ENCODE peak calls at places on chromosomes 13 and 19, in nine cellular contexts. One of them, this sample, is unnamed.

GRCh38 chr13:33230178-33230881 is 55.2 kb downstream of the STARD13 start:
- DNase-seq in hypothalamus: no peak
- DNase-seq in T-helper 2 cell: no peak
- DNase-seq in GM04503: peak
- DNase-seq in H54: no peak
- DNase-seq in stimulated activated CD4-positive, alpha-beta T cell treated with anti-CD3 and anti-CD28 coated beads, Interleukin-1b, Interleukin-23, amount 100 ng/mL, for 24 hours: no peak
- DNase-seq in right lobe of liver: no peak
- DNase-seq in activated T-helper 2 cell treated with anti-CD3 and anti-CD28 coated beads, Interferon-gamma antibody, Interleukin-2, Interleukin-4, amounts not matched to agents 10 μg/mL and 5 μg/mL and 100 μg/mL, durations not matched to agents 14 hours and 24 hours and 36 hours: no peak
- DNase-seq in nucleus accumbens: no peak
- DNase-seq in this sample: no peak

GRCh38 chr19:10762656-10763055 is 44.8 kb downstream of the DNM2 start:
- DNase-seq in activated T-helper 2 cell treated with anti-CD3 and anti-CD28 coated beads, Interferon-gamma antibody, Interleukin-2, Interleukin-4, amounts not matched to agents 10 μg/mL and 5 μg/mL and 100 μg/mL, durations not matched to agents 14 hours and 24 hours and 36 hours: peak
- DNase-seq in nucleus accumbens: no peak
- DNase-seq in H54: no peak
- DNase-seq in hypothalamus: no peak
- DNase-seq in stimulated activated CD4-positive, alpha-beta T cell treated with anti-CD3 and anti-CD28 coated beads, Interleukin-1b, Interleukin-23, amount 100 ng/mL, for 24 hours: no peak
- DNase-seq in T-helper 2 cell: no peak
- DNase-seq in GM04503: no peak
- DNase-seq in right lobe of liver: no peak
- DNase-seq in this sample: peak

GRCh38 chr13:100751826-100752225 is 77.2 kb upstream of the TMTC4 start:
- DNase-seq in right lobe of liver: no peak
- DNase-seq in activated T-helper 2 cell treated with anti-CD3 and anti-CD28 coated beads, Interferon-gamma antibody, Interleukin-2, Interleukin-4, amounts not matched to agents 10 μg/mL and 5 μg/mL and 100 μg/mL, durations not matched to agents 14 hours and 24 hours and 36 hours: no peak
- DNase-seq in H54: no peak
- DNase-seq in nucleus accumbens: peak
- DNase-seq in stimulated activated CD4-positive, alpha-beta T cell treated with anti-CD3 and anti-CD28 coated beads, Interleukin-1b, Interleukin-23, amount 100 ng/mL, for 24 hours: no peak
- DNase-seq in GM04503: no peak
- DNase-seq in hypothalamus: no peak
- DNase-seq in T-helper 2 cell: no peak
- DNase-seq in this sample: no peak

GRCh38 chr13:64850017-64850416 is 2380.1 kb downstream of the PCDH9 start:
- DNase-seq in right lobe of liver: no peak
- DNase-seq in nucleus accumbens: no peak
- DNase-seq in stimulated activated CD4-positive, alpha-beta T cell treated with anti-CD3 and anti-CD28 coated beads, Interleukin-1b, Interleukin-23, amount 100 ng/mL, for 24 hours: no peak
- DNase-seq in hypothalamus: no peak
- DNase-seq in H54: no peak
- DNase-seq in T-helper 2 cell: no peak
- DNase-seq in activated T-helper 2 cell treated with anti-CD3 and anti-CD28 coated beads, Interferon-gamma antibody, Interleukin-2, Interleukin-4, amounts not matched to agents 10 μg/mL and 5 μg/mL and 100 μg/mL, durations not matched to agents 14 hours and 24 hours and 36 hours: no peak
- DNase-seq in GM04503: no peak
- DNase-seq in this sample: no peak

GRCh38 chr13:40780822-40781401 is 8.5 kb upstream of the SLC25A15 start:
- DNase-seq in nucleus accumbens: no peak
- DNase-seq in T-helper 2 cell: no peak
- DNase-seq in activated T-helper 2 cell treated with anti-CD3 and anti-CD28 coated beads, Interferon-gamma antibody, Interleukin-2, Interleukin-4, amounts not matched to agents 10 μg/mL and 5 μg/mL and 100 μg/mL, durations not matched to agents 14 hours and 24 hours and 36 hours: no peak
- DNase-seq in right lobe of liver: no peak
- DNase-seq in H54: peak
- DNase-seq in hypothalamus: no peak
- DNase-seq in stimulated activated CD4-positive, alpha-beta T cell treated with anti-CD3 and anti-CD28 coated beads, Interleukin-1b, Interleukin-23, amount 100 ng/mL, for 24 hours: no peak
- DNase-seq in GM04503: no peak
- DNase-seq in this sample: no peak

GRCh38 chr19:11457115-11457514 is 21.7 kb downstream of the PRKCSH start:
- DNase-seq in GM04503: no peak
- DNase-seq in hypothalamus: peak
- DNase-seq in nucleus accumbens: peak
- DNase-seq in right lobe of liver: no peak
- DNase-seq in stimulated activated CD4-positive, alpha-beta T cell treated with anti-CD3 and anti-CD28 coated beads, Interleukin-1b, Interleukin-23, amount 100 ng/mL, for 24 hours: no peak
- DNase-seq in H54: no peak
- DNase-seq in activated T-helper 2 cell treated with anti-CD3 and anti-CD28 coated beads, Interferon-gamma antibody, Interleukin-2, Interleukin-4, amounts not matched to agents 10 μg/mL and 5 μg/mL and 100 μg/mL, durations not matched to agents 14 hours and 24 hours and 36 hours: no peak
- DNase-seq in T-helper 2 cell: no peak
- DNase-seq in this sample: no peak

GRCh38 chr13:112770504-112770903 is 80.7 kb downstream of the ATP11A start:
- DNase-seq in H54: no peak
- DNase-seq in nucleus accumbens: no peak
- DNase-seq in activated T-helper 2 cell treated with anti-CD3 and anti-CD28 coated beads, Interferon-gamma antibody, Interleukin-2, Interleukin-4, amounts not matched to agents 10 μg/mL and 5 μg/mL and 100 μg/mL, durations not matched to agents 14 hours and 24 hours and 36 hours: no peak
- DNase-seq in stimulated activated CD4-positive, alpha-beta T cell treated with anti-CD3 and anti-CD28 coated beads, Interleukin-1b, Interleukin-23, amount 100 ng/mL, for 24 hours: no peak
- DNase-seq in T-helper 2 cell: no peak
- DNase-seq in GM04503: no peak
- DNase-seq in hypothalamus: no peak
- DNase-seq in right lobe of liver: no peak
- DNase-seq in this sample: no peak

GRCh38 chr19:29404015-29404414 is 121.8 kb upstream of the VSTM2B start:
- DNase-seq in hypothalamus: no peak
- DNase-seq in nucleus accumbens: no peak
- DNase-seq in GM04503: no peak
- DNase-seq in T-helper 2 cell: no peak
- DNase-seq in stimulated activated CD4-positive, alpha-beta T cell treated with anti-CD3 and anti-CD28 coated beads, Interleukin-1b, Interleukin-23, amount 100 ng/mL, for 24 hours: no peak
- DNase-seq in activated T-helper 2 cell treated with anti-CD3 and anti-CD28 coated beads, Interferon-gamma antibody, Interleukin-2, Interleukin-4, amounts not matched to agents 10 μg/mL and 5 μg/mL and 100 μg/mL, durations not matched to agents 14 hours and 24 hours and 36 hours: no peak
- DNase-seq in right lobe of liver: no peak
- DNase-seq in H54: no peak
- DNase-seq in this sample: no peak

GRCh38 chr19:50244695-50245094 is 41.3 kb downstream of the MYH14 start:
- DNase-seq in GM04503: no peak
- DNase-seq in right lobe of liver: no peak
- DNase-seq in stimulated activated CD4-positive, alpha-beta T cell treated with anti-CD3 and anti-CD28 coated beads, Interleukin-1b, Interleukin-23, amount 100 ng/mL, for 24 hours: no peak
- DNase-seq in nucleus accumbens: no peak
- DNase-seq in hypothalamus: no peak
- DNase-seq in activated T-helper 2 cell treated with anti-CD3 and anti-CD28 coated beads, Interferon-gamma antibody, Interleukin-2, Interleukin-4, amounts not matched to agents 10 μg/mL and 5 μg/mL and 100 μg/mL, durations not matched to agents 14 hours and 24 hours and 36 hours: no peak
- DNase-seq in H54: no peak
- DNase-seq in T-helper 2 cell: no peak
- DNase-seq in this sample: no peak

GRCh38 chr13:28716511-28716910 is 2.3 kb downstream of the SLC46A3 start:
- DNase-seq in GM04503: peak
- DNase-seq in hypothalamus: no peak
- DNase-seq in T-helper 2 cell: no peak
- DNase-seq in H54: peak
- DNase-seq in nucleus accumbens: no peak
- DNase-seq in activated T-helper 2 cell treated with anti-CD3 and anti-CD28 coated beads, Interferon-gamma antibody, Interleukin-2, Interleukin-4, amounts not matched to agents 10 μg/mL and 5 μg/mL and 100 μg/mL, durations not matched to agents 14 hours and 24 hours and 36 hours: no peak
- DNase-seq in right lobe of liver: peak
- DNase-seq in stimulated activated CD4-positive, alpha-beta T cell treated with anti-CD3 and anti-CD28 coated beads, Interleukin-1b, Interleukin-23, amount 100 ng/mL, for 24 hours: no peak
- DNase-seq in this sample: peak

This sample was measured in LoVo.